ENCODE peak calls at places on chromosomes 1 and 21, in eight cellular contexts. H, P, D, L, N, F, M and J are unnamed samples.

GRCh38 chr21:35197191-35197590 is 148.1 kb upstream of the RUNX1 start:
- DNase-seq in D (no peak), M (no peak), N (no peak), H (no peak), P (no peak), L (no peak), F (no peak), J (no peak)

GRCh38 chr1:110734146-110734680 is 59.5 kb upstream of the KCNA3 start:
- DNase-seq in N (no peak), F (no peak), L (no peak), P (no peak), M (no peak), H (no peak), D (no peak), J (no peak)

GRCh38 chr1:109433322-109433721 is 7.1 kb upstream of the PSMA5 start:
- DNase-seq in L (no peak), D (no peak), M (no peak), F (no peak), H (no peak), P (no peak), N (no peak), J (no peak)

GRCh38 chr1:44713321-44713781 is 17.6 kb downstream of the RNU5D-1 start:
- DNase-seq in D (no peak), F (no peak), H (no peak), N (no peak), P (no peak), L (no peak), M (no peak), J (no peak)

GRCh38 chr1:173913111-173913510 is 4.0 kb downstream of the SERPINC1 start:
- DNase-seq in M (no peak), H (no peak), N (no peak), D (no peak), F (no peak), L (no peak), P (no peak), J (no peak)

GRCh38 chr21:20999567-21000169 is 1.5 kb downstream of the NCAM2 start:
- DNase-seq in N (no peak), P (no peak), L (no peak), D (peak), H (peak), M (no peak), F (no peak), J (no peak)

GRCh38 chr1:174874337-174875053 is 125.3 kb upstream of the CACYBP start:
- DNase-seq in D (peak), P (no peak), F (peak), H (no peak), M (no peak), L (no peak), N (no peak), J (peak)

GRCh38 chr1:93616221-93616995 is 65.2 kb downstream of the BCAR3 start:
- DNase-seq in F (peak), P (no peak), D (peak), M (no peak), N (no peak), L (no peak), H (peak), J (no peak)

GRCh38 chr1:203522237-203522636 is 28.3 kb downstream of the OPTC start:
- DNase-seq in D (no peak), M (no peak), H (no peak), F (no peak), N (no peak), L (no peak), P (no peak), J (no peak)

GRCh38 chr1:64060611-64061302 is 142.7 kb upstream of the UBE2U start:
- DNase-seq in D (no peak), H (no peak), P (no peak), N (no peak), F (no peak), M (no peak), L (no peak), J (no peak)

GRCh38 chr1:171965802-171966201 is 124.5 kb downstream of the DNM3 start:
- DNase-seq in H (no peak), N (no peak), M (no peak), D (no peak), P (no peak), L (no peak), F (no peak), J (no peak)

GRCh38 chr1:20723537-20724363 is 5.9 kb upstream of the KIF17 start:
- DNase-seq in M (no peak), P (peak), F (no peak), H (no peak), D (peak), L (no peak), N (peak), J (no peak)

GRCh38 chr1:106756752-106757151 is 299.7 kb upstream of the PRMT6 start:
- DNase-seq in M (no peak), D (no peak), N (no peak), F (no peak), L (no peak), H (no peak), P (no peak), J (no peak)

GRCh38 chr1:118007391-118007790 is 77.9 kb downstream of the WDR3 start:
- DNase-seq in D (no peak), M (no peak), N (no peak), H (no peak), F (no peak), P (no peak), L (no peak), J (no peak)

GRCh38 chr1:201275266-201275666 is 8.0 kb upstream of the PKP1 start:
- DNase-seq in D (peak), P (peak), M (no peak), N (peak), H (peak), L (no peak), F (peak), J (no peak)

GRCh38 chr1:8061210-8061609 is 35.1 kb upstream of the ERRFI1 start:
- DNase-seq in D (no peak), F (peak), M (no peak), N (no peak), L (no peak), P (peak), H (no peak), J (peak)

GRCh38 chr21:29287383-29287782 is 11.3 kb upstream of the BACH1 start:
- DNase-seq in F (no peak), P (no peak), N (no peak), D (no peak), H (no peak), M (no peak), L (no peak), J (no peak)

GRCh38 chr1:68049941-68050878 is at the start of gene DIRAS3:
- DNase-seq in N (peak), L (no peak), H (peak), P (peak), D (no peak), F (no peak), M (peak), J (no peak)

GRCh38 chr1:100034465-100034864 is 64.7 kb downstream of the SLC35A3 start:
- DNase-seq in D (no peak), H (no peak), F (no peak), N (no peak), M (no peak), L (no peak), P (no peak), J (no peak)

GRCh38 chr1:214325401-214325800 is 44.4 kb downstream of the SMYD2 start:
- DNase-seq in D (no peak), N (no peak), L (no peak), P (no peak), M (no peak), F (no peak), H (no peak), J (no peak)

GRCh38 chr1:19313636-19313959 is 1.5 kb downstream of the SLC66A1 start:
- DNase-seq in H (no peak), L (no peak), P (no peak), D (no peak), F (no peak), M (no peak), N (no peak), J (no peak)
- H3K4me3 ChIP-seq in H (no peak), L (no peak), P (no peak), D (no peak), F (no peak), M (no peak), N (no peak), J (no peak)

GRCh38 chr1:17507916-17508315 is 31.6 kb upstream of the ARHGEF10L start:
- DNase-seq in N (no peak), M (no peak), P (no peak), L (no peak), D (peak), F (no peak), H (no peak), J (no peak)
- TF ChIP-seq CTCF in N (no peak), M (no peak), P (no peak), L (no peak), D (peak), F (no peak), H (peak), J (no peak)

DNA sequence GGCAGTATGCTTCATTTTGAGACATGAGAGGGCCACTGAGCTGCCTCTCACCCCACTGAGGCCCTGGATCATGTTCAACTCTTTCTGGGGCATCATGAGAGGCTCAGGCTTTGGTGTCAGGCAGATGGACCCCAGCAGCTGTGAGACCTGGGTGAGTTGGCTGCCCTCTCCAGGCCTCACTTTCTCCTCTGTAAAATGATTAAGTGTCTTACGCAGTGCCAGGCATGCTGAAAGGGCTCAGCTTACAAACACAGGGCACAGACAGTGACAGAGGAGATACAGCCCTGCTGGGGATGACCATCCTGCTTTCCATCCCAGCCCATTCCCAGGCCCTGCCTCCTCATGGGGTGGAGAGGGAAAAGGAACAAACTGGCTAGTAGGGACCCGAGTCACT is 387.4 kb downstream of the MATN1 start:
- DNase-seq in L (no peak), F (no peak), H (no peak), M (no peak), D (no peak), P (no peak), N (no peak), J (no peak)
- H3K27ac ChIP-seq in L (no peak), F (no peak), H (peak), M (no peak), D (no peak), P (no peak), N (no peak), J (no peak)

DNA sequence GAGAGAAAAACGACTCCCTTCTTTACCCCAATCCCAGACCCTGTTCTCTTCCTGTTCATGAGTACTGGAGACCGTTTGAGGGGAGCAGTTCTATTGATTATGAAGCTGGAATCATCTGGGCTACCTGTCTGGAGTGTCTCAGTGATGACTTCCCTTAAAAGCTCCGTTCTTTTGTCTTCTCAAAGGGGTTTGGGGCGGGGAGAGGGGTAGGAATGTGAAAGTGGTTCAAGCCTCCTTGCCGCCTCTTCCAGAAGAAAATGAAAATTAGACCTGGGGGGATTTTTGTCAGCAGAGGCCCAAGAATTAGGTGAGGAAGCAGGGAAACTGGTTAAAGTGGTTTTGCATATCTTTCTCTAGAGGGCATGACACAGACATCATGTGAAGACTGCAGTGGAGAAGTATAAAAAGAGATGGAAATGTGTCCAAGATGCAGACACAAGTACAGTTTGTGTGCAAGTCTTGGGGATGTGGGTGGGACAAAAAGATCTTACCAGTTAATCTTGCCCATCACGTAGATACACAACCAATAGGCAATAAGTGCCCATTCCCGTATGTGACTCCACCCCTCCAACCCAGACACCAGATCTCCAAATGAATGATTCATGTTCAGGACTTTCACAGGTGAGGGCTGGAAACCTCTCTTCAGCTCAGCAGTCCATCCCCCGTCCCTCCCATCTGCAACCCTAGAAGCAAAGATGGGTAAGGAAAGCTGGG is 470 bp upstream of the MTMR11 start:
- DNase-seq in P (peak), N (no peak), D (peak), L (no peak), M (no peak), F (no peak), H (no peak), J (peak)
- H3K4me3 ChIP-seq in P (peak), N (peak), D (peak), L (no peak), M (no peak), F (peak), H (peak), J (peak)

GRCh38 chr1:178055779-178056471 is 38.0 kb upstream of the RASAL2 start:
- DNase-seq in N (no peak), D (no peak), L (no peak), P (no peak), H (peak), F (peak), M (no peak), J (no peak)
- TF ChIP-seq CTCF in N (peak), D (no peak), L (no peak), P (no peak), H (peak), F (no peak), M (no peak), J (no peak)

GRCh38 chr1:80050523-80050922 is 1044.0 kb upstream of the ADGRL4 start:
- DNase-seq in L (no peak), D (no peak), F (no peak), M (no peak), P (no peak), N (no peak), H (no peak), J (no peak)

GRCh38 chr1:80048706-80049105 is 1042.2 kb upstream of the ADGRL4 start:
- DNase-seq in N (no peak), D (no peak), F (no peak), H (no peak), P (no peak), L (no peak), M (no peak), J (no peak)

GRCh38 chr1:80053613-80054012 is 1047.1 kb upstream of the ADGRL4 start:
- DNase-seq in P (no peak), M (no peak), N (no peak), F (no peak), D (no peak), H (no peak), L (no peak), J (no peak)

GRCh38 chr1:80047791-80048190 is 1041.3 kb upstream of the ADGRL4 start:
- DNase-seq in L (no peak), F (no peak), M (no peak), N (no peak), H (no peak), D (no peak), P (no peak), J (no peak)

GRCh38 chr1:80050085-80050484 is 1043.6 kb upstream of the ADGRL4 start:
- DNase-seq in D (no peak), M (no peak), N (no peak), H (no peak), L (no peak), F (no peak), P (no peak), J (no peak)
- H3K27ac ChIP-seq in D (no peak), M (no peak), N (no peak), H (no peak), L (no peak), F (no peak), P (no peak), J (no peak)

GRCh38 chr21:38496224-38496623 is 2.1 kb downstream of the ERG start:
- DNase-seq in F (no peak), L (no peak), D (no peak), H (no peak), P (no peak), N (no peak), M (no peak), J (no peak)
- H3K4me3 ChIP-seq in F (no peak), L (no peak), D (no peak), H (peak), P (no peak), N (peak), M (no peak), J (no peak)

GRCh38 chr1:162357681-162358266 is 18.9 kb downstream of the SPATA46 start:
- DNase-seq in P (no peak), N (no peak), L (no peak), H (no peak), D (no peak), M (no peak), F (no peak), J (no peak)
- TF ChIP-seq CTCF in P (no peak), N (peak), L (no peak), H (peak), D (peak), M (no peak), F (peak), J (no peak)

GRCh38 chr1:205169248-205169647 is 42.3 kb downstream of the DSTYK start:
- DNase-seq in P (no peak), F (no peak), D (no peak), N (no peak), M (no peak), L (no peak), H (no peak), J (no peak)
- H3K27ac ChIP-seq in P (no peak), F (no peak), D (no peak), N (no peak), M (no peak), L (no peak), H (no peak), J (no peak)

GRCh38 chr1:163257763-163258162 is 55.0 kb upstream of the RGS5 start:
- DNase-seq in M (no peak), N (no peak), H (no peak), D (no peak), P (no peak), F (no peak), L (no peak), J (no peak)

GRCh38 chr1:163263818-163264217 is 57.9 kb upstream of the NUF2 start:
- DNase-seq in F (no peak), D (no peak), L (no peak), P (no peak), M (no peak), N (no peak), H (no peak), J (no peak)

GRCh38 chr1:163258181-163258580 is 55.5 kb upstream of the RGS5 start:
- DNase-seq in L (no peak), H (no peak), P (no peak), F (no peak), D (no peak), N (no peak), M (no peak), J (no peak)
- H3K4me3 ChIP-seq in L (no peak), H (no peak), P (no peak), F (no peak), D (no peak), N (no peak), M (no peak), J (no peak)